ENCODE peak calls at places on chromosomes 7 and 10, in ten cellular contexts. D, Z, M, B, H, Q, R, J, E and P are unnamed samples.

GRCh38 chr10:97279121-97279815 is 13.2 kb downstream of the ARHGAP19 start:
- DNase-seq in D (no peak), Z (no peak), M (peak), B (peak), H (no peak), Q (peak), R (no peak), J (no peak), E (no peak), P (no peak)

GRCh38 chr10:92734288-92734687 is 44.5 kb downstream of the HHEX start:
- DNase-seq in D (no peak), Z (no peak), M (no peak), B (no peak), H (no peak), Q (no peak), R (no peak), J (no peak), E (no peak), P (no peak)

GRCh38 chr10:63297941-63298340 is 164.8 kb downstream of the NRBF2 start:
- DNase-seq in D (no peak), Z (no peak), M (no peak), B (no peak), H (no peak), Q (no peak), R (no peak), J (no peak), E (no peak), P (no peak)

GRCh38 chr10:86113983-86114382 is 252.6 kb downstream of the GRID1 start:
- DNase-seq in D (no peak), Z (no peak), M (no peak), B (no peak), H (no peak), Q (no peak), R (no peak), J (no peak), E (no peak), P (no peak)

GRCh38 chr7:91685544-91685943 is 195.0 kb downstream of the MTERF1 start:
- DNase-seq in D (peak), Z (no peak), M (no peak), B (peak), H (no peak), Q (peak), R (no peak), J (no peak), E (no peak), P (no peak)

GRCh38 chr10:74645681-74646080 is 180.7 kb upstream of the KAT6B start:
- DNase-seq in D (no peak), Z (no peak), M (no peak), B (no peak), H (no peak), Q (no peak), R (no peak), J (no peak), E (no peak), P (no peak)

GRCh38 chr7:87416682-87417587 is 58.5 kb downstream of the ABCB4 start:
- DNase-seq in D (peak), Z (no peak), M (peak), B (peak), H (peak), Q (peak), R (peak), J (peak), E (peak), P (peak)

GRCh38 chr7:73504920-73505319 is 17.2 kb downstream of the BAZ1B start:
- DNase-seq in D (no peak), Z (no peak), M (no peak), B (no peak), H (no peak), Q (no peak), R (no peak), J (no peak), E (no peak), P (no peak)

GRCh38 chr10:71979692-71980062 is 15.5 kb downstream of the CHST3 start:
- DNase-seq in D (no peak), Z (no peak), M (no peak), B (no peak), H (no peak), Q (no peak), R (no peak), J (no peak), E (no peak), P (no peak)

GRCh38 chr7:155862516-155863257 is 50.4 kb upstream of the SHH start:
- DNase-seq in D (no peak), Z (no peak), M (peak), B (no peak), H (no peak), Q (no peak), R (no peak), J (no peak), E (no peak), P (no peak)